ENCODE peak calls at places on chromosomes 5 and 9, in nine cellular contexts. W is Peyer's patch, T is pancreas, Q is tibial artery, I is trophoblast cell, E is iPS DF 6.9, O is PC-9, H is body of pancreas, M is heart right ventricle. Z is an unnamed sample.

GRCh38 chr9:112072721-112073553 is 102.2 kb downstream of the SUSD1 start:
- DNase-seq in H (no peak), W (no peak), M (no peak), I (peak; percentile 46), O (peak; percentile 68), E (no peak), Q (no peak), T (no peak), Z (no peak)

GRCh38 chr5:53041071-53041692 is 52.0 kb downstream of the ITGA2 start:
- DNase-seq in T (no peak), W (no peak), O (no peak), E (no peak), Q (no peak), I (no peak), M (no peak), H (no peak), Z (peak; percentile 29)

GRCh38 chr9:109880276-109881169 is 100.5 kb downstream of the PALM2AKAP2 start:
- DNase-seq in H (no peak), W (peak; percentile 58), E (peak; percentile 33), T (no peak), M (no peak), I (peak; percentile 50), O (no peak), Q (no peak), Z (peak; percentile 31)

GRCh38 chr5:174945853-174946252 is 221.5 kb downstream of the MSX2 start:
- DNase-seq in E (no peak), Q (no peak), H (no peak), T (no peak), I (no peak), M (no peak), W (no peak), O (no peak), Z (no peak)

GRCh38 chr9:136700959-136701664 is 11.3 kb upstream of the DIPK1B start:
- DNase-seq in W (peak; percentile 72), H (peak; percentile 4), M (no peak), Q (no peak), E (no peak), O (no peak), T (no peak), I (no peak), Z (peak; percentile 68)

GRCh38 chr5:139882961-139883539 is 87.4 kb downstream of the PSD2 start:
- DNase-seq in W (no peak), O (no peak), Q (no peak), I (no peak), M (no peak), E (no peak), H (no peak), T (no peak), Z (no peak)

GRCh38 chr9:77779010-77779409 is 130.9 kb upstream of the GNA14 start:
- DNase-seq in Q (no peak), W (no peak), H (no peak), I (no peak), T (no peak), E (no peak), M (no peak), O (no peak), Z (no peak)

GRCh38 chr5:178440163-178440545 is 150.0 kb downstream of the COL23A1 start:
- DNase-seq in I (no peak), M (no peak), H (no peak), E (no peak), Q (no peak), O (no peak), W (peak; percentile 15), T (no peak), Z (no peak)

GRCh38 chr9:98495530-98495929 is 213.2 kb downstream of the GABBR2 start:
- DNase-seq in Q (no peak), I (no peak), H (no peak), E (no peak), O (no peak), T (no peak), M (no peak), W (no peak), Z (no peak)

GRCh38 chr5:135029468-135030122 is 4.4 kb downstream of the PITX1 start:
- DNase-seq in E (no peak), M (no peak), T (no peak), Q (no peak), W (no peak), H (no peak), O (no peak), I (no peak), Z (no peak)
- H3K36me3 ChIP-seq in E (no peaks in the 10 kb centered on the region), M (no peaks in the 10 kb centered on the region), T (no peaks in the 10 kb centered on the region), Q (no peaks in the 10 kb centered on the region), W (no peaks in the 10 kb centered on the region), H (no peaks in the 10 kb centered on the region), O (no peaks in the 10 kb centered on the region), I (no peaks in the 10 kb centered on the region), Z (no peaks in the 10 kb centered on the region)

DNA sequence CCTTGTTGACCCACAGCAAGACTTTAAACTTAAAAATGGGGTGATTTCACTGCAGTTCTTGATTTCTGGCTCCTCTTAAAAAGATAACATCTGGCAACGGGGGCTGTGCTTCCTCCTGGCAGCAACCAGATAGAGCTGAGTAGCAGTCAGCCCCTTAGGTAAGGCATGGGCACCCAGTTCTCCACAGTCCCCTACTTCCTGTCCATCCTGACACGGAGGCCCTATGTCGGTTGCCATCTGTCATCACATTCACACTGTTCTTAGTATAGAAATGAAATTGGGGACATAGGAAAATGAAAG is 11.7 kb downstream of the CD74 start:
- DNase-seq in E (no peak), Q (no peak), O (no peak), W (no peak), I (no peak), T (no peak), M (no peak), H (no peak), Z (no peak)
- H3K36me3 ChIP-seq in E (peaks cover 33% of the 10 kb centered on the region), Q (peaks cover 13% of the 10 kb centered on the region), O (no peaks in the 10 kb centered on the region), W (no peaks in the 10 kb centered on the region), I (peaks cover 52% of the 10 kb centered on the region), T (peaks cover 3% of the 10 kb centered on the region), M (peaks cover 100% of the 10 kb centered on the region), H (peaks cover 28% of the 10 kb centered on the region), Z (no peaks in the 10 kb centered on the region)

GRCh38 chr5:170265527-170265926 is 32.0 kb downstream of the LCP2 start:
- DNase-seq in I (no peak), Q (no peak), T (no peak), W (no peak), H (no peak), O (no peak), E (no peak), M (peak; percentile 18), Z (no peak)
- H3K36me3 ChIP-seq in I (no peaks in the 10 kb centered on the region), Q (no peaks in the 10 kb centered on the region), T (no peaks in the 10 kb centered on the region), W (no peaks in the 10 kb centered on the region), H (no peaks in the 10 kb centered on the region), O (no peaks in the 10 kb centered on the region), E (no peaks in the 10 kb centered on the region), M (peaks cover 94% of the 10 kb centered on the region), Z (peaks cover 42% of the 10 kb centered on the region)

DNA sequence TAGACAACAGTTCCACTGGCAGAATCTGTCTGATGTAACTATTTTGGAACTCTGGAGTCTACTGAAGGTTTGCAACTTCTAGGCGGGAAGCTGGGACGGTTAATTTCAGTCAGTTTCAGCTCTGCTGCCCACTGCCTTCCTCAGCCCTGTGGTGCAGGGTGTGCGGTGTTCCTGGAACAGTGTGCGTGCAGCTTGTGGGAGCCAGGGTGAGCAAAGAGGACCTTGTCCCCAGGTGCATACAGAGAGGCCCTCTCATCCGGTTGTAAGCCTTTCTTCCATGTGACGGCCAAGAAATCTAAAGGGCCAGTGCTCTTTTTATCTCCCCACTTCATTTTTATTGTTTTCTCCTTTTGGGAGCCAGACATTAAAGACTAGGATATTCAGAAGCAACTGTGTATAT is 114.6 kb downstream of the EHMT1 start:
- DNase-seq in E (no peak), W (no peak), I (no peak), O (no peak), M (no peak), H (no peak), T (no peak), Q (no peak), Z (no peak)
- H3K36me3 ChIP-seq in E (peaks cover 13% of the 10 kb centered on the region), W (no peaks in the 10 kb centered on the region), I (peaks cover 21% of the 10 kb centered on the region), O (peaks cover 33% of the 10 kb centered on the region), M (peaks cover 75% of the 10 kb centered on the region), H (no peaks in the 10 kb centered on the region), T (peaks cover 4% of the 10 kb centered on the region), Q (peaks cover 10% of the 10 kb centered on the region), Z (peaks cover 10% of the 10 kb centered on the region)

DNA sequence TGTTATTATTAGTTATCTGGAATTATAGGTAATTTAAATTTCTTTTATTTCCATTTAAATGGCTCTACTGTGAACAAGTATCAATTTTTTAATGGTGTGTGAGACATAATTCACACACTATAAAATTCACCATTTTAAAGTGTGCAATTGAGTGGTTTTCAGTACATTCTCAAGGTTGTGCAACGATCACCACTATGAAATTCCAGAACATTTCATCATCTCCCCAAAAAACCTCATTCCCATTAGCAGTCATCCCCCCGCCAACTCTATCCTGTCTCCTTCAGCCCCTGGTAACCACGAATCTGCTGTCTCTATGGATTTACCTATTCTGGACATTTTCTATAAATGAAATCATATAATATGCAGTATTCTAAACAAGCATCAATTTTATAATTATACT is 172.6 kb downstream of the ROR2 start:
- DNase-seq in Q (no peak), M (no peak), O (no peak), E (no peak), I (no peak), T (no peak), W (no peak), H (no peak), Z (no peak)
- H3K36me3 ChIP-seq in Q (no peaks in the 10 kb centered on the region), M (no peaks in the 10 kb centered on the region), O (no peaks in the 10 kb centered on the region), E (no peaks in the 10 kb centered on the region), I (no peaks in the 10 kb centered on the region), T (no peaks in the 10 kb centered on the region), W (no peaks in the 10 kb centered on the region), H (no peaks in the 10 kb centered on the region), Z (no peaks in the 10 kb centered on the region)

DNA sequence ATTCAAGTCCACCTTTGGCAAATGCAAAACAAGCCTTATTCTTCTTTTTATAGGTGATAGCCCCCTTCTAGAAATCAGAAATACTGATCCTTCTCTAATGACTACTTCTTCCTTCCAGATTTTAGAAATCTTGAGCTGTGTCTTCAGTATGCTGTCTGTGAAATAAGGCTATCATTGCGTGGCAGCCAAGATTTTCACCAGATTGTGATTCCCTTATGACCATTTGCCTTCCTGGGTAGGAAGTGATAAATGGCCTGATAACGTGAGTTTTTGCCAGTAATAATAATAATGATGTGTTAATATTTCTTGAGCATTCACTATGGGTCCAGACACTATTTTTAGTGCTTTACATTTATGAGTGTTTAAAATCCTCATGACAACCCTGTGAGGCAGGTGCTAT is 80.9 kb downstream of the PIP5K1B start:
- DNase-seq in Q (no peak), E (no peak), W (no peak), H (no peak), I (no peak), T (no peak), M (no peak), O (no peak), Z (no peak)
- H3K36me3 ChIP-seq in Q (no peaks in the 10 kb centered on the region), E (no peaks in the 10 kb centered on the region), W (no peaks in the 10 kb centered on the region), H (no peaks in the 10 kb centered on the region), I (no peaks in the 10 kb centered on the region), T (no peaks in the 10 kb centered on the region), M (no peaks in the 10 kb centered on the region), O (no peaks in the 10 kb centered on the region), Z (no peaks in the 10 kb centered on the region)